ENCODE peak calls at places on chromosome 3, in six cellular contexts. T, V, M, S, B and O are unnamed samples.

GRCh38 chr3:25751691-25752090 is 31.6 kb downstream of the NGLY1 start:
- DNase-seq in T (no peak), V (no peak), M (no peak), S (no peak), B (no peak), O (no peak)

GRCh38 chr3:162141232-162141631 is 644.6 kb downstream of the OTOL1 start:
- DNase-seq in T (no peak), V (peak), M (no peak), S (no peak), B (no peak), O (no peak)

GRCh38 chr3:52086939-52087675 is 30.7 kb upstream of the DUSP7 start:
- DNase-seq in T (no peak), V (peak), M (no peak), S (peak), B (no peak), O (no peak)

GRCh38 chr3:31004025-31004678 is 109.7 kb upstream of the GADL1 start:
- DNase-seq in T (no peak), V (peak), M (no peak), S (no peak), B (no peak), O (peak)

GRCh38 chr3:90253131-90253530 is 1145.7 kb downstream of the EPHA3 start:
- DNase-seq in T (no peak), V (no peak), M (no peak), S (no peak), B (no peak), O (no peak)

GRCh38 chr3:4466783-4467521 is at the start of gene SUMF1:
- DNase-seq in T (peak), V (peak), M (peak), S (peak), B (peak), O (peak)

GRCh38 chr3:198107840-198108734 is 148.1 kb downstream of the LMLN start:
- DNase-seq in T (no peak), V (peak), M (no peak), S (no peak), B (no peak), O (peak)

GRCh38 chr3:126340596-126340942 is 16.6 kb downstream of the KLF15 start:
- DNase-seq in T (no peak), V (no peak), M (peak), S (no peak), B (peak), O (no peak)

GRCh38 chr3:24242012-24242698 is 252.5 kb downstream of the THRB start:
- DNase-seq in T (peak), V (peak), M (no peak), S (no peak), B (no peak), O (no peak)

GRCh38 chr3:194134757-194135515 is 1.0 kb upstream of the HES1 start:
- DNase-seq in T (peak), V (peak), M (peak), S (peak), B (peak), O (no peak)

GRCh38 chr3:62214850-62215249 is 158.5 kb downstream of the FEZF2 start:
- DNase-seq in T (no peak), V (no peak), M (no peak), S (no peak), B (no peak), O (no peak)

GRCh38 chr3:51942603-51943450 is 664 bp downstream of the PARP3 start:
- DNase-seq in T (peak), V (peak), M (no peak), S (peak), B (no peak), O (no peak)

GRCh38 chr3:153162513-153163348 is 705 bp downstream of the RAP2B start:
- DNase-seq in T (peak), V (peak), M (peak), S (peak), B (peak), O (no peak)

GRCh38 chr3:88324788-88325187 is 175.0 kb downstream of the C3orf38 start:
- DNase-seq in T (no peak), V (no peak), M (no peak), S (no peak), B (no peak), O (no peak)

GRCh38 chr3:55252921-55253320 is 234.2 kb downstream of the WNT5A start:
- DNase-seq in T (no peak), V (peak), M (no peak), S (no peak), B (no peak), O (no peak)

GRCh38 chr3:149723781-149724180 is 28.5 kb downstream of the COMMD2 start:
- DNase-seq in T (no peak), V (peak), M (no peak), S (no peak), B (no peak), O (peak)

GRCh38 chr3:23442598-23443383 is 239.7 kb downstream of the UBE2E2 start:
- DNase-seq in T (no peak), V (peak), M (no peak), S (no peak), B (no peak), O (peak)

GRCh38 chr3:50658831-50659230 is 15.9 kb upstream of the DOCK3 start:
- DNase-seq in T (no peak), V (no peak), M (no peak), S (no peak), B (no peak), O (no peak)

GRCh38 chr3:184320099-184320445 is 5.7 kb downstream of the EIF4G1 start:
- DNase-seq in T (peak), V (peak), M (peak), S (no peak), B (peak), O (peak)

GRCh38 chr3:47664519-47664918 is 85.9 kb upstream of the CSPG5 start:
- DNase-seq in T (no peak), V (peak), M (no peak), S (peak), B (no peak), O (no peak)

GRCh38 chr3:128301186-128302023 is 148.1 kb downstream of the EEFSEC start:
- DNase-seq in T (peak), V (no peak), M (no peak), S (no peak), B (no peak), O (no peak)

GRCh38 chr3:40120816-40121215 is 188.7 kb upstream of the EIF1B start:
- DNase-seq in T (no peak), V (peak), M (no peak), S (no peak), B (no peak), O (no peak)

GRCh38 chr3:71119171-71119570 is 464.4 kb downstream of the FOXP1 start:
- DNase-seq in T (no peak), V (peak), M (no peak), S (no peak), B (no peak), O (no peak)

GRCh38 chr3:99720985-99721632 is 82.7 kb downstream of the COL8A1 start:
- DNase-seq in T (no peak), V (peak), M (no peak), S (no peak), B (no peak), O (no peak)

GRCh38 chr3:120450914-120451669 is at the start of gene FSTL1:
- DNase-seq in T (no peak), V (peak), M (peak), S (peak), B (peak), O (no peak)

GRCh38 chr3:15319575-15319974 is 12.8 kb downstream of the SH3BP5 start:
- DNase-seq in T (no peak), V (peak), M (peak), S (no peak), B (no peak), O (no peak)

GRCh38 chr3:117531078-117531477 is 821.5 kb downstream of the TUSC7 start:
- DNase-seq in T (no peak), V (peak), M (no peak), S (no peak), B (no peak), O (no peak)

GRCh38 chr3:43413676-43414368 is 127.5 kb downstream of the SNRK start:
- DNase-seq in T (no peak), V (no peak), M (no peak), S (peak), B (no peak), O (no peak)

GRCh38 chr3:27637346-27638000 is 84.7 kb downstream of the EOMES start:
- DNase-seq in T (no peak), V (no peak), M (no peak), S (no peak), B (no peak), O (no peak)

GRCh38 chr3:64224826-64225606 is at the start of gene PRICKLE2:
- DNase-seq in T (peak), V (peak), M (peak), S (peak), B (peak), O (peak)
- TF ChIP-seq CTCF in T (no peak), V (peak), M (peak), S (peak), B (no peak), O (no peak)

DNA sequence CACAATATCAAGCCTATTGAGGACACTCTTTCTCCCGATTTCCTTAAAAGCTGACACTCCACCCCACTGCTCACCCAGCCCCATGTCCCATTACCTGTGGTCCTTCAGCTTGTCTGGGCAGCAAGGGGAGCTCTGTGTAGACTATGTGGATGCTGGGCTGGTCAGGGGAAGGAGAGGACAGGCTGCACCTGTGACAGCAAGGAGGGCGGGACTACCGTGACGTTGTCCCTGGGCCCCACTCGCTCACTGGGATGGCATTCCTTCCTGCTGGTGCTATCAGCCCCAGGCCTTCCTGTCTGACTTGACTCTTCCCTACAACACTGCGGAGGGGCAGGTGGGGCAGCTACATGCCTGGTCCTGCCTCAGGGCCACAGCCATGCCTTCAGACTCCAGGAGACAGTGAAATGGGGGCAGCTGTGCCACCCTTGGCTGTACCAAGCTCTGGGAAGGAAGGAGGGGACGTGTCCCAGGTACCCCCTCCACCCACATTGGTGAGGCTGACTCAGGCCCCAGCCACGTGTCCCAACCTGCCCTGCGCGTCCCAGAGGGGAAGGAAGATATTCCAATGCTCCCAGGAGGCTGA is at the start of gene TMEM40:
- DNase-seq in T (no peak), V (no peak), M (no peak), S (no peak), B (no peak), O (no peak)
- TF ChIP-seq CTCF in T (no peak), V (no peak), M (no peak), S (no peak), B (no peak), O (no peak)

GRCh38 chr3:37257581-37257980 is 83.2 kb upstream of the LRRFIP2 start:
- DNase-seq in T (no peak), V (no peak), M (no peak), S (no peak), B (no peak), O (no peak)

GRCh38 chr3:37259291-37259690 is 84.9 kb upstream of the LRRFIP2 start:
- DNase-seq in T (no peak), V (no peak), M (no peak), S (no peak), B (no peak), O (no peak)

GRCh38 chr3:37254316-37254715 is 79.9 kb upstream of the LRRFIP2 start:
- DNase-seq in T (no peak), V (no peak), M (no peak), S (no peak), B (no peak), O (no peak)

GRCh38 chr3:37255990-37256308 is 81.6 kb upstream of the LRRFIP2 start:
- DNase-seq in T (no peak), V (peak), M (no peak), S (no peak), B (no peak), O (peak)

DNA sequence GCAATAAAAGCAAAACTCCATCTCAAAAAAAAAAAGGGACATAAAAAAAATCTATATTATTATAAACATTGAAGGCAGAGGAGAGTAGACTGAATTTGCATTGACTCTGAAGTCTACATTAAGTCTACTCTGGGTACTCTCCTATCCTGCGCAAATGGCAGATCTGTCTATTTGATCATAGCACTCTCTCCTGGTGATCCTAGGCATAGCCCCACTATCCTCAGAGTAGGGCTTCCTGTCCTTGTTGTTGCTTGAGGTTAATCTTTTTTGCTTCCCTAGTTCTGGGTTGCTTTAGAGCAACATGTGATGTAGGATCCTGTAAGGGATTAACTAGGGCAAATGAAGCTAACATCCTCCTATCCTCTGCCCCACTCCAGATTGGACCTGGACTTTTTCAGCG is 82.1 kb upstream of the LRRFIP2 start:
- DNase-seq in T (no peak), V (no peak), M (no peak), S (peak), B (no peak), O (no peak)
- TF ChIP-seq CTCF in T (no peak), V (no peak), M (no peak), S (peak), B (no peak), O (peak)

GRCh38 chr3:195854628-195855300 is 43.0 kb upstream of the MUC4 start:
- DNase-seq in T (peak), V (no peak), M (no peak), S (no peak), B (no peak), O (no peak)

GRCh38 chr3:195856410-195857084 is 44.8 kb upstream of the MUC4 start:
- DNase-seq in T (no peak), V (no peak), M (no peak), S (no peak), B (no peak), O (no peak)

GRCh38 chr3:195853036-195853435 is 41.3 kb upstream of the MUC4 start:
- DNase-seq in T (no peak), V (no peak), M (no peak), S (no peak), B (no peak), O (no peak)

GRCh38 chr3:195853930-195854478 is 42.3 kb upstream of the MUC4 start:
- DNase-seq in T (no peak), V (no peak), M (no peak), S (no peak), B (no peak), O (no peak)

DNA sequence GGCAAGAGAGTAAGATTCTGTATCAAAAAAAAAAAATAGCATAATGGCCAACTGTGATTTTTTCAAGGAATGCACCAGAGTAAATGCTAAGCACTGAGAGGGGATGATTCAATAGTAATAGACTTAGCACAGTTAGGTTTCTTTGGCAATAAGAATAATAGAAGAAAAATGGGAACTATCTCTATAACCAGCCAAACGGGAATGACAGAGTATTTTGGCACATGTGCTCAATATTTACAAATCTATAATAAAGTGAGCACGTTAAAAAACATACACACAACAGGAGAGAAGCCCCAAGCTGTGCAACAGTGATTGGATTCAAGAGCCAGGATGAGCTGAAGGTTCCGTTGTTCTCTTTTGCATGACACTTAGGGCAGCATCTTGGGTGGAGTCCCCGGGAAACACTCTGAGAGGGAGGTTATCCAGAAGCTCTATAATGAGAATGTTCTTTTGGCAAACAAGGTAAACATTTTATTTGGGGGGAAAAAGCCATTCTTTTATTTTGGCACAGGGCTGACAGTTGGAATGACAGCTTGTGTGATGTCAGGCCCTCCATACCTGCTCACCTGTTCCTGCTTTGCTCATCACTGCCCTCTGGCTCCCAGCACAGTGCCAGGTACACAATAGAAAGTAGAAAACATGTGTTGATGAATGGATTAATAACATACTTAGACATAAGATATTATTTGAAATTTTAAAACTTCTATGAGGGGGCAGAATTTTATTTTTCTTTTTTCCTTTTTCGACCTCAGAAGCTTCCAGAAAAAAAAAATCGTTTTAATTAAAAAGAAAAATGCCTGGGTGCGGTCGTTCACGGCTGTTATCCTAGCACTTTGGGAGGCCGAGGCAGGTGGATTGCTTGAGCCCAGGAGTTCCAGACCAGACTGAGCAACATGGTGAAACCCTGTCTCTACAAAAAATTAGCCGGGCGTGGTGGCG is 44.0 kb upstream of the MUC4 start:
- DNase-seq in T (no peak), V (no peak), M (no peak), S (no peak), B (no peak), O (no peak)
- TF ChIP-seq CTCF in T (no peak), V (no peak), M (no peak), S (no peak), B (no peak), O (no peak)

GRCh38 chr3:53719796-53720195 is 126.4 kb downstream of the CHDH start:
- DNase-seq in T (no peak), V (no peak), M (no peak), S (peak), B (no peak), O (no peak)

GRCh38 chr3:53718462-53718861 is 127.8 kb downstream of the CHDH start:
- DNase-seq in T (peak), V (no peak), M (no peak), S (no peak), B (no peak), O (no peak)

GRCh38 chr3:53724566-53724965 is 121.7 kb downstream of the CHDH start:
- DNase-seq in T (no peak), V (no peak), M (no peak), S (no peak), B (no peak), O (no peak)

GRCh38 chr3:53725308-53725995 is 120.8 kb downstream of the CHDH start:
- DNase-seq in T (no peak), V (no peak), M (no peak), S (no peak), B (no peak), O (no peak)

DNA sequence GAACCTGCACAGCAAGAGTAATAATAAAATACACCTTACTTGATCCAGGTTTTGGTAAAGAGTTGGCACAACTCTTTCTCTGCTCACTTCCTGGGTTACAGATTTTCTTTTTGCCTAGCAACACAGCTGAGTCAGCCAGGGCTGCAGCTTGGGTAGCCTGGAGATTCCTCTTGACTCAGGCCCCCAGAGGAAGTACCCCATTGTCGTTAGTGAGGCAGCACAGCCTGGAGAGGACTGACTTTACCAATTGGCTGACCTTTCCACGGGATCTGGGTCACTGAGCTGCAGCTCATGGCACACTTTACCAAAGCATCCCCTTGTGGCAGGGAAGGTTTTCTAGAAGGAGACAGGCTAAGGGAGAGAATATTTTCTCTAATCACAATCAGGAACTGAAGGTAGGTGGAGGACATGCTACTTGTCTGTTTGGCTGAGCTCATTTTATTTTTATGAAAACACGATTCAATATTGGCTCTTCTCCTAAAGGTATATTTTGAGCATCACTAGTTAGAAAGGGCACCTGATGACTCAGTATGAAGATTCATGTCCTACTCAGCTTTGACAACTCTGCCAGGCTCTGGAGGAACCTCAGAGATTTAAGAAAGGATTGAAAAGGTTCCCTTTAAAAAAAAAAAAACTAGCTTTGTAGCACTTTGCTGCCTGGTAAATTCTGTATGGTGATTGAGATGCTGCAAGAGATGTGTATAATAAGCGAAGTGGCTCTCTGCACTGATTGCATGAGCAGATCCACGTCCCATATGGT is 124.9 kb downstream of the CHDH start:
- DNase-seq in T (no peak), V (peak), M (no peak), S (no peak), B (no peak), O (no peak)
- TF ChIP-seq CTCF in T (no peak), V (peak), M (no peak), S (no peak), B (no peak), O (no peak)

GRCh38 chr3:10601857-10602230 is 96.5 kb upstream of the ATP2B2 start:
- DNase-seq in T (no peak), V (no peak), M (no peak), S (peak), B (no peak), O (no peak)
- TF ChIP-seq CTCF in T (no peak), V (no peak), M (no peak), S (no peak), B (no peak), O (no peak)

GRCh38 chr3:29871087-29871486 is 590.2 kb downstream of the RBMS3 start:
- DNase-seq in T (no peak), V (no peak), M (no peak), S (no peak), B (no peak), O (no peak)
- TF ChIP-seq CTCF in T (no peak), V (no peak), M (no peak), S (no peak), B (no peak), O (no peak)